ENCODE peak calls at places on chromosome 2, in five cellular contexts. I is endodermal cell, R is mucosa of descending colon, Z is lower lobe of right lung, C is chondrocyte. W is an unnamed sample.
A peak's percentile ranks its signal among the peaks of the same experiment; 100 is the strongest.

GRCh38 chr2:129490666-129491065 is 488.8 kb upstream of the RAB6C start:
- DNase-seq in Z (no peak), R (no peak), C (no peak), I (no peak), W (no peak)

GRCh38 chr2:81835318-81836000 is 1530.9 kb upstream of the LRRTM1 start:
- DNase-seq in C (no peak), Z (no peak), I (no peak), R (no peak), W (no peak)

GRCh38 chr2:126831234-126832005 is 67.3 kb upstream of the TEX51 start:
- DNase-seq in Z (no peak), R (no peak), C (no peak), I (peak; percentile 56), W (no peak)

GRCh38 chr2:11396690-11396985 is 52.2 kb upstream of the ROCK2 start:
- DNase-seq in I (no peak), Z (no peak), C (no peak), R (no peak), W (no peak)

GRCh38 chr2:25337276-25337675 is 4.4 kb downstream of the DNMT3A start:
- DNase-seq in R (no peak), I (no peak), C (no peak), Z (no peak), W (no peak)

GRCh38 chr2:152033146-152033545 is 65.7 kb downstream of the CACNB4 start:
- DNase-seq in C (no peak), Z (no peak), I (peak; percentile 73), R (no peak), W (no peak)

GRCh38 chr2:36635194-36635593 is 37.2 kb upstream of the FEZ2 start:
- DNase-seq in R (no peak), I (no peak), Z (no peak), C (no peak), W (no peak)

GRCh38 chr2:232415736-232416520 is 9.3 kb downstream of the ALPG start:
- DNase-seq in C (no peak), R (no peak), I (peak; percentile 35), Z (peak; percentile 34), W (no peak)

GRCh38 chr2:88489181-88489580 is 36.7 kb upstream of the FOXI3 start:
- DNase-seq in C (no peak), R (no peak), Z (no peak), I (no peak), W (no peak)

GRCh38 chr2:48080534-48081316 is 174.4 kb upstream of the FBXO11 start:
- DNase-seq in Z (no peak), C (no peak), I (no peak), R (no peak), W (no peak)

GRCh38 chr2:66699481-66700180 is 264.7 kb downstream of the MEIS1 start:
- DNase-seq in C (no peak), R (no peak), Z (no peak), I (no peak), W (no peak)

GRCh38 chr2:113248997-113249770 is 29.5 kb downstream of the PAX8 start:
- DNase-seq in C (no peak), R (peak; percentile 88), Z (peak; percentile 82), I (peak; percentile 94), W (no peak)
- TF ChIP-seq CTCF in C (peak; percentile 97), R (peak; percentile 74), Z (peak; percentile 94), I (peak; percentile 94), W (peak; percentile 94)

GRCh38 chr2:94985636-94986035 is 39.9 kb upstream of the MAL start:
- DNase-seq in R (no peak), Z (no peak), C (no peak), I (no peak), W (no peak)

GRCh38 chr2:94982661-94983060 is 42.8 kb upstream of the MAL start:
- DNase-seq in I (no peak), Z (no peak), R (no peak), C (no peak), W (no peak)

GRCh38 chr2:94987074-94988020 is 38.2 kb upstream of the MAL start:
- DNase-seq in Z (no peak), I (no peak), C (no peak), R (no peak), W (peak; percentile 45)

GRCh38 chr2:94986392-94986963 is 39.0 kb upstream of the MAL start:
- DNase-seq in C (no peak), I (peak; percentile 87), Z (no peak), R (no peak), W (no peak)

DNA sequence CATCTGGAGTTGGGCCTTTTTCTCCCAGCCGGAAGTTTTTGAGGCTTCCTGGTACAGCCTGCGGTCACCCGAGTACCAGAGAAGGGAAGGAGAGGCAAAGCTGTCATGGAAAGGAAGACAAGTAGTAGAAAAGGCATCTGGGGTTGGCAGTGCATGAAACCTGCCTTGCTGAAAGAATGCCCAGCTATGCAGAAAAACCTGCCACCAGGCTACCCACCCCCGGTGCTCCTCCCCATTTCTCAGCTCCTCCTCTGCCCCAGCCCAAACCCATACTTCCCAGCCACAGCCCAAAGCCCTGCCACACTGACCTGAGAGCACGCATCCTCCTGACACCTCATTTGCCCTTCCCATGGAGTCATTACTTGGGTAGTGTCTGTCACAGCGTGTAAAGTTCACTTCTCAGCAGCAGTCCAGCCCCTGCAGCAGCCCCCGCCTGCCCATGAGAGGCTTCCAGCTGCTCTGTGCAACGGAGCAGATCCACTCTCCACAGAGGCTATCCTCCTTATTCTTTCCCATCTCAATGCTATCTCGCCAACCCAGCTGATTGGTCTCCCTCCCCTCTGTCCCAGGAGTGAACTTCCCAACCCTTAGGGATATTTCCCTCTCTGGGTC is 40.4 kb upstream of the MAL start:
- DNase-seq in R (no peak), C (no peak), Z (no peak), I (peak; percentile 77), W (no peak)
- TF ChIP-seq CTCF in R (no peak), C (no peak), Z (no peak), I (no peak), W (no peak)

DNA sequence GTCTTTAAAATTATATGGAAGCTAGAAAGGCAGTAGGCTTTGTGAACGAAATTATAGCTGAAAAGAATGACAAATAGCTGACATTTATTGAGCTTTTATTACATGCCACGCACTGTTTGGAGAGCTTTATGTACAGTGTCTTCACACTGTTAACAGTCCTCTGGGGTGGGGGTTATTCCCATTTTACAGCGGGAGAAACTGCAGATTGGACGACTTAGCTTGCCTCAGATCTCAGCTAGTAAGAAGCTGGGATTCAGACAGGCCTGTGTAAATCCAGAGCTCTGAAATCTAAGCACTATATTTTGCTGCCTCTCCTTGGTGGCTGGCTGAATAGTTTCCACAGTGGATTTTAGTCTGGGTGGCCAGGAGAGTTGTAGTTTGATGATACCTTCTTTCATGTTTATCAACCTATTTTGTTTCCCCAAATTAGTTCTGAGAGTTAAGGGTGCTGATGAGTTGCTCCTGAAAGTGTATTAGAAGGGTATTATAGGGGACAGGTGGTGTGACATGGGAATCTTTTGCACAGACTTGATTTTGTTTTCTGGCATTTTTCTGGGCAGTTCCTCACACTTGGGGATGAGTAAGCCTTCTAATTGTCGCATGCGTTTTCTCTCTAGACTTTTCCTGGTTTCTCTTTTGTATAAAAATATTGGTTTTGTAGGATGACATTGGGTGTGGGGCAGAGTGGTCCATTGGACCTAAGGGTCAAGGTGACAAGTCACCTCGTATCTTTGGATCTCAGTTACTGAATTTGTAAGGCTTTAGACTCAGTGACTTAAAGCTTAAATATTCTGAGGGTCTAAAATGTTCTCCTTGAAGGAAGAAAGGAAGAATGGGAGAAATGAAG is 1.5 kb downstream of the ACSL3 start:
- DNase-seq in Z (no peak), I (no peak), R (no peak), C (no peak), W (no peak)
- TF ChIP-seq CTCF in Z (no peak), I (no peak), R (no peak), C (peak; percentile 77), W (no peak)

DNA sequence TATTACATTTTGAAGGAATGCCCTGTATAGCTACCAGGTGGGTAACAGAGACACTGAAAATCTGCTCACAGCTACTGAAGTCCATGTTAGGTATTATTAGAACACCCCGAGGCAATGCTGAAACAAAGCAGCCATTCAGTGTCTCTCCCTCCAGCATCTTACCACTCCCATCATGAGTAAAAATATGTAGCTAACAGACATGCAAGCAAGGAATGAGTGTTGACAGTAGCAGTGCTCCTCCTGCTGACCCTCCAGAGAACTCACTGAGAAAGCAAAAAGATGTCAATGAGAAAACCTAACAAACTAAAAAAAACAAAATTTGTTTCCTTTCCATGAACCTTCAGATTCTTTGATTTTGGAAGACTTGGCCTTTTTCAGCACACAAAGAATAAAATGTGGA is 393.9 kb downstream of the LRRTM1 start:
- DNase-seq in Z (no peak), R (no peak), I (no peak), C (no peak), W (no peak)
- TF ChIP-seq CTCF in Z (no peak), R (no peak), I (peak; percentile 68), C (no peak), W (peak; percentile 34)

GRCh38 chr2:65035544-65035943 is 20.7 kb upstream of the CEP68 start:
- DNase-seq in C (no peak), R (no peak), Z (no peak), I (no peak), W (no peak)

GRCh38 chr2:65040414-65041261 is 15.6 kb upstream of the CEP68 start:
- DNase-seq in I (peak; percentile 92), Z (peak; percentile 86), R (peak; percentile 86), C (no peak), W (no peak)

GRCh38 chr2:65043001-65043400 is 13.2 kb upstream of the CEP68 start:
- DNase-seq in R (no peak), Z (no peak), I (no peak), C (no peak), W (no peak)

GRCh38 chr2:65037178-65037577 is 19.0 kb upstream of the CEP68 start:
- DNase-seq in I (no peak), R (no peak), Z (no peak), C (no peak), W (no peak)

GRCh38 chr2:65039640-65040039 is 16.6 kb upstream of the CEP68 start:
- DNase-seq in Z (no peak), R (no peak), I (no peak), C (no peak), W (no peak)
- TF ChIP-seq CTCF in Z (no peak), R (no peak), I (peak; percentile 26), C (no peak), W (no peak)

GRCh38 chr2:225019100-225019499 is 23.2 kb downstream of the DOCK10 start:
- DNase-seq in I (no peak), C (no peak), Z (no peak), R (no peak), W (no peak)
- TF ChIP-seq CTCF in I (no peak), C (no peak), Z (no peak), R (no peak), W (no peak)

W was measured in type B pancreatic cell.